ENCODE peak calls at places on chromosomes 5 and 9, in seven cellular contexts. E is NCI-H146; W is activated CD8-positive, alpha-beta memory T cell treated with anti-CD3 and anti-CD28 coated beads, Interleukin-2, amount 50 U/mL, for 48 hours; O is H7; Y is NCI-H69; U is endothelial cell; R is breast epithelium. A is an unnamed sample.
A peak's percentile ranks its signal among the peaks of the same experiment; 100 is the strongest.

GRCh38 chr5:100464418-100464817 is 70.8 kb upstream of the FAM174A start:
- DNase-seq in E (no peak), W (no peak), O (no peak), Y (no peak), U (no peak), R (no peak), A (no peak)

GRCh38 chr5:21672911-21673310 is 1180.2 kb downstream of the CDH12 start:
- DNase-seq in E (no peak), W (no peak), O (no peak), Y (no peak), U (no peak), R (no peak), A (no peak)

GRCh38 chr5:124492444-124493224 is 253.8 kb downstream of the ZNF608 start:
- DNase-seq in E (no peak), W (no peak), O (no peak), Y (no peak), U (no peak), R (no peak), A (no peak)

GRCh38 chr9:85940275-85940831 is 593 bp upstream of the NAA35 start:
- DNase-seq in E (peak; percentile 3), W (no peak), O (no peak), Y (peak; percentile 42), U (no peak), R (no peak), A (no peak)

GRCh38 chr5:138949988-138950387 is 74.9 kb upstream of the LRRTM2 start:
- DNase-seq in E (no peak), W (no peak), O (peak; percentile 47), Y (no peak), U (no peak), R (no peak), A (no peak)

GRCh38 chr5:134993161-134993560 is 25.5 kb downstream of the CATSPER3 start:
- DNase-seq in E (no peak), W (no peak), O (no peak), Y (no peak), U (no peak), R (no peak), A (no peak)

GRCh38 chr5:93607367-93608258 is 24.6 kb downstream of the NR2F1 start:
- DNase-seq in E (peak; percentile 76), W (no peak), O (peak; percentile 82), Y (peak; percentile 97), U (no peak), R (no peak), A (no peak)

GRCh38 chr5:136200761-136201160 is 7.8 kb upstream of the SMIM32 start:
- DNase-seq in E (no peak), W (no peak), O (peak; percentile 2), Y (no peak), U (no peak), R (no peak), A (no peak)

GRCh38 chr9:78040726-78041125 is 9.1 kb upstream of the GNAQ start:
- DNase-seq in E (no peak), W (no peak), O (no peak), Y (no peak), U (no peak), R (no peak), A (no peak)

GRCh38 chr9:37302277-37302676 is 120.2 kb upstream of the GRHPR start:
- DNase-seq in E (peak; percentile 86), W (no peak), O (no peak), Y (peak; percentile 86), U (no peak), R (no peak), A (no peak)

A was measured in left cardiac atrium.